ENCODE peak calls at places on chromosomes 7 and 10, in six cellular contexts. One of them, this sample, is unnamed. For H3K9me3, the result is how much of the 10 kb centered on the place peaks cover.

GRCh38 chr10:117541909-117542705 is 439 bp upstream of the EMX2 start:
- DNase-seq in HepG2: no peak
- DNase-seq in esophagus squamous epithelium: no peak
- DNase-seq in endothelial cell of umbilical vein: no peak
- DNase-seq in A549: peak
- DNase-seq in colonic mucosa: no peak
- DNase-seq in this sample: no peak

GRCh38 chr10:67934331-67934730 is 49.9 kb downstream of the SIRT1 start:
- DNase-seq in HepG2: no peak
- DNase-seq in esophagus squamous epithelium: no peak
- DNase-seq in endothelial cell of umbilical vein: no peak
- DNase-seq in A549: no peak
- DNase-seq in colonic mucosa: no peak
- DNase-seq in this sample: no peak

GRCh38 chr10:58027431-58027830 is 240.3 kb downstream of the IPMK start:
- DNase-seq in HepG2: no peak
- DNase-seq in esophagus squamous epithelium: no peak
- DNase-seq in endothelial cell of umbilical vein: no peak
- DNase-seq in A549: no peak
- DNase-seq in colonic mucosa: no peak
- DNase-seq in this sample: no peak

GRCh38 chr7:140005754-140006503 is 56.8 kb downstream of the PARP12 start:
- DNase-seq in HepG2: peak
- DNase-seq in esophagus squamous epithelium: no peak
- DNase-seq in endothelial cell of umbilical vein: peak
- DNase-seq in A549: peak
- DNase-seq in colonic mucosa: peak
- DNase-seq in this sample: peak

GRCh38 chr10:26064106-26064505 is 130.1 kb downstream of the MYO3A start:
- DNase-seq in HepG2: no peak
- DNase-seq in esophagus squamous epithelium: no peak
- DNase-seq in endothelial cell of umbilical vein: no peak
- DNase-seq in A549: no peak
- DNase-seq in colonic mucosa: no peak
- DNase-seq in this sample: no peak

GRCh38 chr7:132614428-132615076 is 38.3 kb upstream of the PLXNA4 start:
- DNase-seq in HepG2: no peak
- DNase-seq in esophagus squamous epithelium: no peak
- DNase-seq in endothelial cell of umbilical vein: peak
- DNase-seq in A549: no peak
- DNase-seq in colonic mucosa: peak
- DNase-seq in this sample: peak

GRCh38 chr10:13839430-13839986 is 252.7 kb downstream of the PRPF18 start:
- DNase-seq in HepG2: no peak
- DNase-seq in esophagus squamous epithelium: no peak
- DNase-seq in endothelial cell of umbilical vein: peak
- DNase-seq in A549: peak
- DNase-seq in colonic mucosa: no peak
- DNase-seq in this sample: no peak

GRCh38 chr10:5685764-5686240 is 1.2 kb downstream of the TASOR2 start:
- DNase-seq in HepG2: no peak
- DNase-seq in esophagus squamous epithelium: no peak
- DNase-seq in endothelial cell of umbilical vein: no peak
- DNase-seq in A549: no peak
- DNase-seq in colonic mucosa: no peak
- DNase-seq in this sample: no peak

GRCh38 chr10:541041-541440 is 148.4 kb downstream of the DIP2C start:
- DNase-seq in HepG2: no peak
- DNase-seq in esophagus squamous epithelium: no peak
- DNase-seq in endothelial cell of umbilical vein: no peak
- DNase-seq in A549: no peak
- DNase-seq in colonic mucosa: no peak
- DNase-seq in this sample: no peak

GRCh38 chr10:1210667-1211066 is 154.5 kb downstream of the WDR37 start:
- DNase-seq in HepG2: no peak
- DNase-seq in esophagus squamous epithelium: no peak
- DNase-seq in endothelial cell of umbilical vein: no peak
- DNase-seq in A549: no peak
- DNase-seq in colonic mucosa: no peak
- DNase-seq in this sample: no peak

GRCh38 chr10:23238015-23238414 is 45.9 kb downstream of the PTF1A start:
- DNase-seq in HepG2: peak
- DNase-seq in esophagus squamous epithelium: no peak
- DNase-seq in endothelial cell of umbilical vein: no peak
- DNase-seq in A549: no peak
- DNase-seq in colonic mucosa: no peak
- DNase-seq in this sample: no peak

GRCh38 chr7:150322833-150323681 is at the start of the genes ACTR3C and LRRC61:
- DNase-seq in HepG2: peak
- DNase-seq in esophagus squamous epithelium: no peak
- DNase-seq in endothelial cell of umbilical vein: no peak
- DNase-seq in A549: no peak
- DNase-seq in colonic mucosa: peak
- DNase-seq in this sample: peak

GRCh38 chr10:43133196-43133808 is 4.9 kb upstream of the CSGALNACT2 start:
- DNase-seq in HepG2: no peak
- DNase-seq in esophagus squamous epithelium: no peak
- DNase-seq in endothelial cell of umbilical vein: no peak
- DNase-seq in A549: no peak
- DNase-seq in colonic mucosa: peak
- DNase-seq in this sample: no peak

GRCh38 chr10:44627591-44628354 is 242.9 kb upstream of the CXCL12 start:
- DNase-seq in HepG2: no peak
- DNase-seq in esophagus squamous epithelium: no peak
- DNase-seq in endothelial cell of umbilical vein: no peak
- DNase-seq in A549: no peak
- DNase-seq in colonic mucosa: no peak
- DNase-seq in this sample: no peak

GRCh38 chr10:127997937-127998336 is 91.0 kb downstream of the PTPRE start:
- DNase-seq in HepG2: no peak
- DNase-seq in esophagus squamous epithelium: no peak
- DNase-seq in endothelial cell of umbilical vein: no peak
- DNase-seq in A549: no peak
- DNase-seq in colonic mucosa: no peak
- DNase-seq in this sample: no peak

GRCh38 chr7:130303551-130303950 is 10.6 kb downstream of the CPA4 start:
- DNase-seq in HepG2: no peak
- DNase-seq in esophagus squamous epithelium: no peak
- DNase-seq in endothelial cell of umbilical vein: no peak
- DNase-seq in A549: no peak
- DNase-seq in colonic mucosa: no peak
- DNase-seq in this sample: no peak

GRCh38 chr10:71399946-71400345 is 3.2 kb downstream of the CDH23 start:
- DNase-seq in HepG2: no peak
- DNase-seq in esophagus squamous epithelium: no peak
- DNase-seq in endothelial cell of umbilical vein: no peak
- DNase-seq in A549: no peak
- DNase-seq in colonic mucosa: no peak
- DNase-seq in this sample: no peak

GRCh38 chr10:117723343-117723742 is 180.8 kb downstream of the EMX2 start:
- DNase-seq in HepG2: no peak
- DNase-seq in esophagus squamous epithelium: no peak
- DNase-seq in endothelial cell of umbilical vein: no peak
- DNase-seq in A549: no peak
- DNase-seq in colonic mucosa: no peak
- DNase-seq in this sample: no peak

GRCh38 chr7:500521-501420 is 18.9 kb downstream of the PDGFA start:
- DNase-seq in HepG2: no peak
- DNase-seq in esophagus squamous epithelium: no peak
- DNase-seq in endothelial cell of umbilical vein: no peak
- DNase-seq in A549: no peak
- DNase-seq in colonic mucosa: no peak
- DNase-seq in this sample: no peak

GRCh38 chr10:83725567-83725966 is 413.7 kb upstream of the GHITM start:
- DNase-seq in HepG2: no peak
- DNase-seq in esophagus squamous epithelium: no peak
- DNase-seq in endothelial cell of umbilical vein: no peak
- DNase-seq in A549: no peak
- DNase-seq in colonic mucosa: no peak
- DNase-seq in this sample: no peak

GRCh38 chr7:101172854-101173751 is 7.0 kb downstream of the NAT16 start:
- DNase-seq in HepG2: no peak
- DNase-seq in esophagus squamous epithelium: no peak
- DNase-seq in endothelial cell of umbilical vein: peak
- DNase-seq in A549: peak
- DNase-seq in colonic mucosa: peak
- DNase-seq in this sample: peak

GRCh38 chr10:113711142-113711541 is 31.4 kb downstream of the CASP7 start:
- DNase-seq in HepG2: no peak
- DNase-seq in esophagus squamous epithelium: no peak
- DNase-seq in endothelial cell of umbilical vein: no peak
- DNase-seq in A549: no peak
- DNase-seq in colonic mucosa: no peak
- DNase-seq in this sample: no peak

GRCh38 chr7:18610331-18610948 is 114.9 kb downstream of the HDAC9 start:
- DNase-seq in HepG2: peak
- DNase-seq in esophagus squamous epithelium: no peak
- DNase-seq in endothelial cell of umbilical vein: peak
- DNase-seq in A549: peak
- DNase-seq in colonic mucosa: peak
- DNase-seq in this sample: peak

GRCh38 chr10:122953827-122954730 is at the start of gene C10orf88:
- DNase-seq in HepG2: peak
- DNase-seq in esophagus squamous epithelium: peak
- DNase-seq in endothelial cell of umbilical vein: peak
- DNase-seq in A549: peak
- DNase-seq in colonic mucosa: peak
- DNase-seq in this sample: peak
- H3K4me3 ChIP-seq in HepG2: peak
- H3K4me3 ChIP-seq in esophagus squamous epithelium: peak
- H3K4me3 ChIP-seq in endothelial cell of umbilical vein: peak
- H3K4me3 ChIP-seq in A549: peak
- H3K4me3 ChIP-seq in colonic mucosa: peak
- H3K4me3 ChIP-seq in this sample: peak

GRCh38 chr10:78066728-78067430 is 33.2 kb downstream of the RPS24 start:
- DNase-seq in HepG2: peak
- DNase-seq in esophagus squamous epithelium: no peak
- DNase-seq in endothelial cell of umbilical vein: no peak
- DNase-seq in A549: no peak
- DNase-seq in colonic mucosa: no peak
- DNase-seq in this sample: no peak

GRCh38 chr10:78071857-78072179 is 38.2 kb downstream of the RPS24 start:
- DNase-seq in HepG2: no peak
- DNase-seq in esophagus squamous epithelium: no peak
- DNase-seq in endothelial cell of umbilical vein: no peak
- DNase-seq in A549: no peak
- DNase-seq in colonic mucosa: no peak
- DNase-seq in this sample: no peak

GRCh38 chr10:78071140-78071856 is 37.6 kb downstream of the RPS24 start:
- DNase-seq in HepG2: no peak
- DNase-seq in esophagus squamous epithelium: no peak
- DNase-seq in endothelial cell of umbilical vein: no peak
- DNase-seq in A549: no peak
- DNase-seq in colonic mucosa: no peak
- DNase-seq in this sample: no peak

GRCh38 chr10:78070726-78071125 is 37.1 kb downstream of the RPS24 start:
- DNase-seq in HepG2: no peak
- DNase-seq in esophagus squamous epithelium: no peak
- DNase-seq in endothelial cell of umbilical vein: no peak
- DNase-seq in A549: no peak
- DNase-seq in colonic mucosa: no peak
- DNase-seq in this sample: no peak

DNA sequence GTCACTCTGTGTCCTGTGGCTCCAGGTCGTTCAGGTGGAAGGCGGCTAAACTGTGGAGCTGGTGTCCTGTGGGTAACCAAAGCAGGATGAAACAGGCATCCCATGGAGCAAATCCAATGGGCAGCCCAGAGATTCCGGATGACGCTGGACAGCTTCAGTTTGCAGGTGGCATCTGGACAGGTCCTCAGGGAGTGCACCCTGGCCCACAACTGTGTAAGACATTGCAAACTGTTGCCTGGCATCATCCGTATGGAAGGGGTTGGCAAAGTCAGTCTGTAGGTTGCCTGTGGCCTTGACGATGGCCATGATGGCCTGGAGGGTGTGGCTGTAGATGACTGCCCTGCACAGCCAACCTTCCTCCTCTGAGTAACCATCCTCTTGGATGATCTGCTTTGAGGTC is 35.5 kb downstream of the RPS24 start:
- DNase-seq in HepG2: no peak
- DNase-seq in esophagus squamous epithelium: no peak
- DNase-seq in endothelial cell of umbilical vein: no peak
- DNase-seq in A549: no peak
- DNase-seq in colonic mucosa: no peak
- DNase-seq in this sample: no peak
- TF ChIP-seq CTCF in HepG2: no peak
- TF ChIP-seq CTCF in esophagus squamous epithelium: no peak
- TF ChIP-seq CTCF in endothelial cell of umbilical vein: no peak
- TF ChIP-seq CTCF in A549: no peak
- TF ChIP-seq CTCF in colonic mucosa: no peak
- TF ChIP-seq CTCF in this sample: no peak

GRCh38 chr7:158401295-158401694 is 186.3 kb downstream of the PTPRN2 start:
- DNase-seq in HepG2: no peak
- DNase-seq in esophagus squamous epithelium: no peak
- DNase-seq in endothelial cell of umbilical vein: no peak
- DNase-seq in A549: no peak
- DNase-seq in colonic mucosa: no peak
- DNase-seq in this sample: no peak
- H3K9me3 ChIP-seq in HepG2: under half
- H3K9me3 ChIP-seq in esophagus squamous epithelium: under half
- H3K9me3 ChIP-seq in endothelial cell of umbilical vein: under half
- H3K9me3 ChIP-seq in A549: under half
- H3K9me3 ChIP-seq in colonic mucosa: under half
- H3K9me3 ChIP-seq in this sample: under half

DNA sequence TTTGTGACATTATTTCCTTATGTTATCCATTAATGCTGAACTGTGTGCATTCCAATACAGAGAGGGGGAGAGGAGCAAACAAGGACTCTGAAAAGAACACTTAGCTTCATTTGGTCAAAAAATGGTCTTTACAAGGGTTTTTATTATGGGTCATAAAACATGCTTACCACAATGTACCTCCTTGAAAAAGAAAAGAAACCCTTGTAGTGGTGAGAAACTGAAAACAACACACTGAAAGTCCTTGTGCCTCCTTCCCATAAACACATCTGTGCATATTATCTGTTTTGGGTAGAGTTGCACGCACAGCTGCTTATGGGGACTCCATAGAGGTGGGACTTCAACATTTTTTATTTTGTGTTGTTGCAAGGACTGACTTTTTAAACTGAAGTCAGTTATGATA is 98.7 kb downstream of the CDK6 start:
- DNase-seq in HepG2: no peak
- DNase-seq in esophagus squamous epithelium: no peak
- DNase-seq in endothelial cell of umbilical vein: no peak
- DNase-seq in A549: no peak
- DNase-seq in colonic mucosa: no peak
- DNase-seq in this sample: no peak
- H3K4me3 ChIP-seq in HepG2: no peak
- H3K4me3 ChIP-seq in esophagus squamous epithelium: no peak
- H3K4me3 ChIP-seq in endothelial cell of umbilical vein: no peak
- H3K4me3 ChIP-seq in A549: no peak
- H3K4me3 ChIP-seq in colonic mucosa: no peak
- H3K4me3 ChIP-seq in this sample: no peak

GRCh38 chr10:48506147-48506917 is 98.5 kb downstream of the ARHGAP22 start:
- DNase-seq in HepG2: peak
- DNase-seq in esophagus squamous epithelium: no peak
- DNase-seq in endothelial cell of umbilical vein: peak
- DNase-seq in A549: peak
- DNase-seq in colonic mucosa: peak
- DNase-seq in this sample: no peak
- TF ChIP-seq CTCF in HepG2: peak
- TF ChIP-seq CTCF in esophagus squamous epithelium: peak
- TF ChIP-seq CTCF in endothelial cell of umbilical vein: peak
- TF ChIP-seq CTCF in A549: peak
- TF ChIP-seq CTCF in colonic mucosa: no peak
- TF ChIP-seq CTCF in this sample: no peak

GRCh38 chr10:80571352-80571751 is 33.6 kb downstream of the SH2D4B start:
- DNase-seq in HepG2: no peak
- DNase-seq in esophagus squamous epithelium: no peak
- DNase-seq in endothelial cell of umbilical vein: no peak
- DNase-seq in A549: no peak
- DNase-seq in colonic mucosa: no peak
- DNase-seq in this sample: no peak
- H3K9me3 ChIP-seq in HepG2: under half
- H3K9me3 ChIP-seq in esophagus squamous epithelium: under half
- H3K9me3 ChIP-seq in endothelial cell of umbilical vein: under half
- H3K9me3 ChIP-seq in A549: under half
- H3K9me3 ChIP-seq in colonic mucosa: under half
- H3K9me3 ChIP-seq in this sample: under half

This sample was measured in body of pancreas.